ENCODE peak calls at places on chromosomes 3 and 15, in seven cellular contexts. B is iPS DF 6.9; N is activated CD8-positive, alpha-beta memory T cell treated with anti-CD3 and anti-CD28 coated beads for 4 hours; A is AG08396; Q is PC-9; K is RCC 7860; J is kidney glomerular epithelial cell. W is an unnamed sample.

GRCh38 chr3:124250053-124250452 is 258.1 kb upstream of the ROPN1 start:
- DNase-seq in B (no peak), N (no peak), A (no peak), Q (no peak), K (no peak), J (no peak), W (no peak)

GRCh38 chr3:160667452-160667851 is 9.5 kb upstream of the ARL14 start:
- DNase-seq in B (no peak), N (no peak), A (no peak), Q (peak; percentile 63), K (peak; percentile 80), J (peak; percentile 68), W (no peak)

GRCh38 chr15:88604972-88605506 is 16.1 kb upstream of the AEN start:
- DNase-seq in B (no peak), N (no peak), A (no peak), Q (no peak), K (no peak), J (no peak), W (no peak)

GRCh38 chr3:126956361-126956760 is 26.6 kb upstream of the PLXNA1 start:
- DNase-seq in B (no peak), N (no peak), A (no peak), Q (no peak), K (no peak), J (no peak), W (no peak)

GRCh38 chr3:45783667-45784066 is 12.7 kb downstream of the SLC6A20 start:
- DNase-seq in B (no peak), N (no peak), A (no peak), Q (no peak), K (no peak), J (no peak), W (no peak)

GRCh38 chr15:85707519-85708338 is 87.0 kb downstream of the KLHL25 start:
- DNase-seq in B (no peak), N (no peak), A (peak; percentile 20), Q (no peak), K (no peak), J (no peak), W (peak; percentile 48)

GRCh38 chr3:143970773-143971366 is 753 bp upstream of the DIPK2A start:
- DNase-seq in B (peak; percentile 22), N (no peak), A (peak; percentile 60), Q (no peak), K (peak; percentile 23), J (peak; percentile 23), W (peak; percentile 45)

GRCh38 chr15:73686781-73687256 is 2.6 kb downstream of the CD276 start:
- DNase-seq in B (no peak), N (no peak), A (peak; percentile 81), Q (no peak), K (peak; percentile 68), J (peak; percentile 53), W (no peak)

GRCh38 chr3:17741621-17742091 is 775 bp downstream of the TBC1D5 start:
- DNase-seq in B (no peak), N (no peak), A (no peak), Q (no peak), K (peak; percentile 69), J (peak; percentile 56), W (no peak)

GRCh38 chr3:71582612-71583568 is 638 bp downstream of the FOXP1 start:
- DNase-seq in B (no peak), N (peak; percentile 61), A (peak; percentile 24), Q (peak; percentile 46), K (peak; percentile 56), J (no peak), W (peak; percentile 50)

GRCh38 chr3:73530030-73530411 is 94.7 kb downstream of the PDZRN3 start:
- DNase-seq in B (no peak), N (no peak), A (peak; percentile 45), Q (no peak), K (no peak), J (no peak), W (no peak)

GRCh38 chr15:100881573-100882336 is 2.1 kb downstream of the ALDH1A3 start:
- DNase-seq in B (no peak), N (no peak), A (no peak), Q (no peak), K (no peak), J (no peak), W (no peak)

GRCh38 chr3:114608293-114608692 is 314.5 kb downstream of the TIGIT start:
- DNase-seq in B (no peak), N (no peak), A (peak; percentile 51), Q (no peak), K (peak; percentile 46), J (peak; percentile 81), W (no peak)

GRCh38 chr15:67176195-67176971 is 78.1 kb downstream of the AAGAB start:
- DNase-seq in B (no peak), N (no peak), A (no peak), Q (no peak), K (no peak), J (no peak), W (no peak)

GRCh38 chr3:129824926-129825541 is 68.5 kb downstream of the TMCC1 start:
- DNase-seq in B (peak; percentile 48), N (peak; percentile 17), A (peak; percentile 20), Q (peak; percentile 52), K (peak; percentile 28), J (peak; percentile 1), W (peak; percentile 9)

GRCh38 chr15:31350771-31351170 is 24.1 kb downstream of the KLF13 start:
- DNase-seq in B (no peak), N (no peak), A (no peak), Q (no peak), K (no peak), J (no peak), W (no peak)